ENCODE peak calls at places on chromosomes 6 and 20, in seven cellular contexts. M, F, U, W, Z, I and E are unnamed samples.

GRCh38 chr6:54598787-54599309 is 247.7 kb upstream of the FAM83B start:
- DNase-seq in I (no peak), F (peak), U (no peak), W (no peak), Z (no peak), M (no peak), E (no peak)

GRCh38 chr6:35185971-35186370 is 27.8 kb upstream of the SCUBE3 start:
- DNase-seq in U (no peak), I (no peak), F (no peak), Z (no peak), M (no peak), W (no peak), E (no peak)

GRCh38 chr6:83921315-83921714 is 61.8 kb downstream of the CYB5R4 start:
- DNase-seq in Z (no peak), F (no peak), M (no peak), U (no peak), W (no peak), I (no peak), E (no peak)

GRCh38 chr6:72620866-72621242 is 1.0 kb upstream of the KCNQ5 start:
- DNase-seq in Z (no peak), F (no peak), M (no peak), I (no peak), W (no peak), U (peak), E (no peak)

GRCh38 chr6:89584539-89584938 is 54.0 kb downstream of the LYRM2 start:
- DNase-seq in Z (no peak), W (no peak), I (no peak), F (no peak), M (no peak), U (no peak), E (no peak)

GRCh38 chr20:22908437-22908836 is 126.7 kb upstream of the SSTR4 start:
- DNase-seq in M (no peak), W (no peak), Z (no peak), I (no peak), U (no peak), F (no peak), E (no peak)

GRCh38 chr20:17645546-17646208 is 36.4 kb downstream of the RRBP1 start:
- DNase-seq in W (no peak), Z (no peak), U (no peak), F (no peak), M (no peak), I (no peak), E (no peak)

GRCh38 chr6:108260126-108260808 is 573 bp downstream of the SNX3 start:
- DNase-seq in W (no peak), I (peak), F (peak), M (peak), U (peak), Z (peak), E (peak)

GRCh38 chr6:111776236-111777189 is 96.7 kb downstream of the FYN start:
- DNase-seq in Z (no peak), I (no peak), W (no peak), U (no peak), F (no peak), M (no peak), E (no peak)

GRCh38 chr20:59482581-59483187 is 121.7 kb upstream of the PHACTR3 start:
- DNase-seq in U (no peak), M (no peak), F (no peak), Z (no peak), W (no peak), I (no peak), E (no peak)

GRCh38 chr6:99810942-99811633 is 182.9 kb downstream of the MCHR2 start:
- DNase-seq in W (no peak), M (no peak), Z (no peak), U (no peak), I (no peak), F (no peak), E (no peak)

GRCh38 chr20:3045042-3045815 is 623 bp upstream of the MRPS26 start:
- DNase-seq in F (peak), W (peak), M (peak), I (peak), Z (peak), U (peak), E (no peak)

GRCh38 chr6:89564752-89565427 is 73.7 kb downstream of the LYRM2 start:
- DNase-seq in F (no peak), I (no peak), Z (no peak), M (no peak), U (no peak), W (no peak), E (no peak)

GRCh38 chr6:141321486-141322347 is 811.0 kb upstream of the GJE1 start:
- DNase-seq in Z (no peak), M (no peak), F (no peak), W (no peak), U (no peak), I (no peak), E (no peak)

GRCh38 chr20:47318596-47319516 is 37.6 kb downstream of the ZMYND8 start:
- DNase-seq in I (peak), M (peak), U (peak), F (peak), W (peak), Z (peak), E (peak)

GRCh38 chr20:11676618-11677289 is 240.9 kb upstream of the BTBD3 start:
- DNase-seq in F (peak), U (no peak), I (no peak), M (peak), W (no peak), Z (peak), E (peak)

GRCh38 chr6:108760158-108761050 is 87.8 kb upstream of the ARMC2 start:
- DNase-seq in W (no peak), I (no peak), F (no peak), U (no peak), M (no peak), Z (no peak), E (no peak)

GRCh38 chr6:66421570-66421969 is 714.5 kb upstream of the EYS start:
- DNase-seq in I (no peak), M (no peak), F (no peak), U (no peak), Z (peak), W (no peak), E (no peak)

GRCh38 chr6:18334251-18334650 is 52.9 kb upstream of the RNF144B start:
- DNase-seq in F (no peak), M (no peak), Z (no peak), I (no peak), U (no peak), W (no peak), E (no peak)

GRCh38 chr6:12010635-12011275 is 1.4 kb upstream of the HIVEP1 start:
- DNase-seq in U (peak), M (peak), Z (peak), F (peak), W (peak), I (peak), E (no peak)

GRCh38 chr20:11445891-11446290 is 471.8 kb upstream of the BTBD3 start:
- DNase-seq in I (no peak), Z (no peak), F (no peak), W (no peak), M (no peak), U (no peak), E (no peak)

GRCh38 chr6:134447423-134447822 is 129.5 kb upstream of the SGK1 start:
- DNase-seq in I (peak), F (no peak), Z (no peak), W (no peak), U (no peak), M (no peak), E (peak)

GRCh38 chr6:87904041-87904440 is 143.6 kb upstream of the SPACA1 start:
- DNase-seq in Z (no peak), I (no peak), W (no peak), U (no peak), F (no peak), M (no peak), E (no peak)

GRCh38 chr6:111997078-111997862 is 56.6 kb upstream of the CCN6 start:
- DNase-seq in U (peak), M (peak), W (peak), I (peak), F (peak), Z (peak), E (peak)

DNA sequence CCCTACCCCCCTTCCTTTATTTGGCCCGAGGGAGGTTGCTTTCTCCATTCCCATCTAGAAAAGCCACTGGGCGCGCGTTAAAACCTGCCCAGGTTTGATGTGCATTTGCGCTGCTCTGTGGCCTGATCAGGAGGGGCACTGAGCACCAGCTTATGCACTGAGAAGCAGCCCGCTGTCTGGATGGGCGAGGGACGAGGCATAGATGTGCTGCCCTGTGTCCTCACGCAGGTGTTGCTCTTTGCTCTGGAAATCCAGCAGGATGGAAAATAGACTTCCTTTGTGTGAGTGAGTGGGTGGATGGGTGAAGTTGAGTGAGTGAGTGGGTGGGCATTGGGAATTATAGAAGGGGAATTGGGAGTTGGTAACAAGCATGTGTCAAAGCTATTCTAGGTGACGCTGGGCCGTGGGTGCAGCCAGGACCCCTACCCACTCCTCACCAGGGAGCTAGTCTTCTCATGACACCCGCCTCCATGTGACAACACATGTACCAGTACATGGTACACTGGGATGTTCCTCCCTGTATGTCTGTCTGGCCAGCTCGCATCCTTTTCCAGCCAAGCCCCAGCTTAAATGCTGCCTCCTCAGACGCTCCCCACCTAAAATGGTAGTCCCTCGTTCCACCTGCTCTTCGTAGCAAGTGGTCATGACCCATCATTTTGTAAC is 162.6 kb downstream of the DTNBP1 start:
- DNase-seq in U (no peak), F (no peak), W (no peak), I (no peak), M (no peak), Z (no peak), E (no peak)
- TF ChIP-seq POLR2A in U (no peak), F (no peak), W (no peak), I (no peak), M (no peak), Z (no peak), E (no peak)

GRCh38 chr6:114342826-114343781 is at the start of gene HS3ST5:
- DNase-seq in U (no peak), F (no peak), M (no peak), Z (peak), I (no peak), W (no peak), E (no peak)

GRCh38 chr6:114344971-114345274 is 2.1 kb upstream of the HS3ST5 start:
- DNase-seq in I (no peak), F (no peak), Z (no peak), W (no peak), U (no peak), M (no peak), E (no peak)

GRCh38 chr6:114343782-114344144 is 940 bp upstream of the HS3ST5 start:
- DNase-seq in M (no peak), F (no peak), W (no peak), I (no peak), U (no peak), Z (no peak), E (no peak)

GRCh38 chr6:114346451-114346850 is 3.6 kb upstream of the HS3ST5 start:
- DNase-seq in M (no peak), U (no peak), Z (no peak), I (no peak), F (no peak), W (no peak), E (no peak)

GRCh38 chr6:114344216-114344970 is 1.6 kb upstream of the HS3ST5 start:
- DNase-seq in U (no peak), Z (no peak), W (no peak), M (no peak), F (no peak), I (no peak), E (peak)
- TF ChIP-seq POLR2A in U (no peak), Z (no peak), W (no peak), M (no peak), F (no peak), I (no peak), E (no peak)

GRCh38 chr6:45377041-45377554 is 636 bp downstream of the SUPT3H start:
- DNase-seq in U (peak), M (no peak), W (peak), F (no peak), Z (no peak), I (no peak), E (no peak)

GRCh38 chr6:45377555-45378323 is at the start of gene SUPT3H:
- DNase-seq in I (peak), U (peak), Z (peak), M (peak), F (peak), W (peak), E (peak)

GRCh38 chr6:45375449-45375848 is 2.3 kb downstream of the SUPT3H start:
- DNase-seq in U (no peak), F (peak), W (no peak), Z (no peak), M (no peak), I (no peak), E (no peak)

GRCh38 chr6:45376310-45377040 is 1.3 kb downstream of the SUPT3H start:
- DNase-seq in I (no peak), M (no peak), W (no peak), U (no peak), F (no peak), Z (no peak), E (peak)

DNA sequence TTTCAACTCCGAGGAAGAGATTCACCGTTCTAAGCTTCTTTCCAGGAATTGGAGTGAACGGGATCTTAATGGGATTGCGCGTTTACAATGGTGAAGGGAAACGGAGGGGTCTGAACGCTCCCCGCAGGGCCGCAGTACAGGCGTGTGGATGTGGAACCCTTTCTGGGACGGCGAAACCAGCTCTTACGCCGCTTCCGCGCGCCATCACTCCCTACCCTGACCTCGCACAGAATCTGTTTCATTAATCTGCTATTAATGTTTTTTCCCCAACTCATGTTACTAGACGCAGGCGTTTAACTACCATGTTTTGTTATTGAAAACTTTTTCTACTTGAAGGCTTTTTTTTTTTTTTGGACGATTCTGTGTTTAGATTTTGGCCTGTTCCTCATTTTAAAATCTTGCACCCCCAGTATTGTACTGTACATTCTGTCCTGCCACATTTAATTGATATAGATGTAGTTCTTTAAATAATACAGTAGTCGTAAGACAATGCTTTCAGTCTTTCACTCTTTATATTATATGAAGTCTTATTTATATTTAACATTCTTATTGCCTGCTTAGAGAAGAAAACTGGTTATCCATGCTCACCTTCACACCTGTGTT is 691 bp upstream of the SUPT3H start:
- DNase-seq in W (no peak), I (peak), Z (peak), F (no peak), U (peak), M (no peak), E (no peak)
- TF ChIP-seq POLR2A in W (no peak), I (no peak), Z (no peak), F (no peak), U (no peak), M (no peak), E (no peak)

DNA sequence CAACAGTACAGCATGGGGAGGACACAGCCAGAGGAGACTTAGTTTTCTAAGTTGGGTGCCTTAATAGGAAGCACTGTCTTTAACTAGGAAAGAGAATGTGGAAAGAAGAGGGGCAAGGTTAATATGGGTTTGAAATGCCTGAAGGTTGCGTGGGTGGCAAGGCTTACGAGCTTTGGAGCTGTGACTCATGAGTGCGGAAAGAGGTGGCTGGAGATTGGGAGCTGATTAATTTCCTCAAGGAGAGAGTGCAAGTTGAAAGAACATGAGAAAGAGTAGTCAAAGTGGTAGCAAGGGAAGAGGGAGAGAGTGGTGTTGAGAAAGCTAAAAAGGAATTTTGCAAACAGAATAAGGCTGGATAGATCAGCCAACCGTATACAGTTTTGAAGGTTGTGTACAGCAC is 315.1 kb upstream of the PRND start:
- DNase-seq in U (no peak), Z (no peak), I (no peak), M (peak), W (no peak), F (peak), E (peak)
- TF ChIP-seq POLR2A in U (no peak), Z (no peak), I (no peak), M (no peak), W (no peak), F (no peak), E (no peak)

GRCh38 chr6:36545767-36546663 is 1.3 kb downstream of the STK38 start:
- DNase-seq in Z (peak), I (no peak), W (no peak), U (peak), F (peak), M (peak), E (no peak)
- TF ChIP-seq POLR2A in Z (no peak), I (no peak), W (peak), U (no peak), F (no peak), M (no peak), E (no peak)

GRCh38 chr6:13814176-13814937 is at the start of gene MCUR1:
- DNase-seq in F (peak), Z (peak), M (peak), I (peak), W (peak), U (peak), E (peak)
- TF ChIP-seq POLR2A in F (peak), Z (no peak), M (peak), I (peak), W (peak), U (peak), E (peak)

GRCh38 chr6:26043389-26044139 is 43.7 kb upstream of the HFE start:
- DNase-seq in I (peak), M (no peak), Z (peak), U (peak), W (peak), F (peak), E (peak)
- TF ChIP-seq POLR2A in I (peak), M (no peak), Z (peak), U (peak), W (peak), F (peak), E (peak)

GRCh38 chr6:163719028-163719742 is 304.7 kb downstream of the QKI start:
- DNase-seq in U (no peak), M (no peak), F (no peak), Z (no peak), W (no peak), I (no peak), E (no peak)

GRCh38 chr6:163718537-163718936 is 304.0 kb downstream of the QKI start:
- DNase-seq in M (no peak), W (no peak), F (no peak), U (no peak), I (no peak), Z (no peak), E (no peak)

GRCh38 chr6:163721435-163721834 is 306.9 kb downstream of the QKI start:
- DNase-seq in M (no peak), I (no peak), F (no peak), W (no peak), Z (no peak), U (no peak), E (no peak)

GRCh38 chr6:163720460-163721235 is 306.1 kb downstream of the QKI start:
- DNase-seq in F (no peak), M (no peak), U (no peak), W (no peak), Z (no peak), I (no peak), E (no peak)

GRCh38 chr6:163720005-163720404 is 305.5 kb downstream of the QKI start:
- DNase-seq in F (no peak), I (no peak), W (no peak), U (no peak), Z (no peak), M (no peak), E (no peak)
- TF ChIP-seq POLR2A in F (no peak), I (no peak), W (no peak), U (no peak), Z (no peak), M (no peak), E (no peak)